ENCODE peak calls at places on chromosomes 12 and 14, in four cellular contexts. A, E, I and Q are unnamed samples.

GRCh38 chr14:81296263-81296923 is 75.6 kb upstream of the GTF2A1 start:
- DNase-seq in I (no peak), A (no peak), E (no peak), Q (no peak)

GRCh38 chr14:104093366-104094055 is 8.0 kb downstream of the ASPG start:
- DNase-seq in A (peak), E (no peak), I (no peak), Q (no peak)

GRCh38 chr12:6322969-6323339 is 12.5 kb downstream of the PLEKHG6 start:
- DNase-seq in I (no peak), A (no peak), E (no peak), Q (no peak)

GRCh38 chr12:4025420-4026358 is 152.5 kb upstream of the PARP11 start:
- DNase-seq in I (no peak), E (no peak), A (no peak), Q (no peak)

GRCh38 chr12:97643961-97644360 is 181.4 kb downstream of the RMST start:
- DNase-seq in E (no peak), I (no peak), A (no peak), Q (no peak)

GRCh38 chr12:123063535-123063934 is 83.1 kb downstream of the ARL6IP4 start:
- DNase-seq in E (no peak), I (no peak), A (no peak), Q (no peak)

GRCh38 chr14:75298187-75298985 is 19.8 kb downstream of the FOS start:
- DNase-seq in I (no peak), E (no peak), A (peak), Q (no peak)

GRCh38 chr14:33364536-33364935 is 425.9 kb downstream of the NPAS3 start:
- DNase-seq in A (no peak), E (no peak), I (no peak), Q (no peak)

GRCh38 chr12:51893786-51894185 is 5.9 kb downstream of the ANKRD33 start:
- DNase-seq in E (no peak), A (peak), I (no peak), Q (no peak)

GRCh38 chr12:51621155-51621922 is 30.3 kb downstream of the SCN8A start:
- DNase-seq in I (no peak), A (no peak), E (no peak), Q (no peak)

GRCh38 chr14:80587096-80587724 is 354.3 kb downstream of the CEP128 start:
- DNase-seq in A (no peak), I (peak), E (no peak), Q (peak)

GRCh38 chr14:88233915-88234314 is 89.2 kb downstream of the KCNK10 start:
- DNase-seq in A (no peak), E (no peak), I (no peak), Q (no peak)